ENCODE peak calls at places on chromosomes 13 and 19, in seven cellular contexts. One of them, this sample, is unnamed.

GRCh38 chr19:15248648-15249559 is 16.7 kb upstream of the EPHX3 start:
- DNase-seq in upper lobe of left lung: peak; percentile 90
- DNase-seq in K562: no peak
- DNase-seq in naive thymus-derived CD4-positive, alpha-beta T cell: no peak
- DNase-seq in tibial artery: peak; percentile 94
- DNase-seq in psoas muscle: peak; percentile 94
- DNase-seq in upper lobe of right lung: no peak
- DNase-seq in this sample: peak; percentile 64

GRCh38 chr19:46065486-46065885 is 24.7 kb upstream of the IGFL4 start:
- DNase-seq in upper lobe of left lung: no peak
- DNase-seq in K562: no peak
- DNase-seq in naive thymus-derived CD4-positive, alpha-beta T cell: no peak
- DNase-seq in tibial artery: no peak
- DNase-seq in psoas muscle: no peak
- DNase-seq in upper lobe of right lung: no peak
- DNase-seq in this sample: no peak

GRCh38 chr19:47229674-47230121 is 1.3 kb downstream of the BBC3 start:
- DNase-seq in upper lobe of left lung: no peak
- DNase-seq in K562: peak; percentile 47
- DNase-seq in naive thymus-derived CD4-positive, alpha-beta T cell: peak; percentile 39
- DNase-seq in tibial artery: no peak
- DNase-seq in psoas muscle: no peak
- DNase-seq in upper lobe of right lung: no peak
- DNase-seq in this sample: no peak

GRCh38 chr13:35165205-35165604 is 223.1 kb downstream of the NBEA start:
- DNase-seq in upper lobe of left lung: no peak
- DNase-seq in K562: no peak
- DNase-seq in naive thymus-derived CD4-positive, alpha-beta T cell: no peak
- DNase-seq in tibial artery: no peak
- DNase-seq in psoas muscle: no peak
- DNase-seq in upper lobe of right lung: no peak
- DNase-seq in this sample: no peak

GRCh38 chr13:77896536-77896935 is 22.1 kb downstream of the EDNRB start:
- DNase-seq in upper lobe of left lung: no peak
- DNase-seq in K562: no peak
- DNase-seq in naive thymus-derived CD4-positive, alpha-beta T cell: no peak
- DNase-seq in tibial artery: no peak
- DNase-seq in psoas muscle: no peak
- DNase-seq in upper lobe of right lung: no peak
- DNase-seq in this sample: no peak

GRCh38 chr13:109989686-109990085 is 203.3 kb upstream of the IRS2 start:
- DNase-seq in upper lobe of left lung: no peak
- DNase-seq in K562: no peak
- DNase-seq in naive thymus-derived CD4-positive, alpha-beta T cell: no peak
- DNase-seq in tibial artery: no peak
- DNase-seq in psoas muscle: no peak
- DNase-seq in upper lobe of right lung: no peak
- DNase-seq in this sample: no peak

GRCh38 chr19:45424191-45425058 is 708 bp upstream of the ERCC1 start:
- DNase-seq in upper lobe of left lung: peak; percentile 68
- DNase-seq in K562: peak; percentile 89
- DNase-seq in naive thymus-derived CD4-positive, alpha-beta T cell: peak; percentile 60
- DNase-seq in tibial artery: peak; percentile 73
- DNase-seq in psoas muscle: peak; percentile 86
- DNase-seq in upper lobe of right lung: peak; percentile 82
- DNase-seq in this sample: peak; percentile 73

GRCh38 chr13:75415720-75416119 is 66.2 kb downstream of the TBC1D4 start:
- DNase-seq in upper lobe of left lung: no peak
- DNase-seq in K562: no peak
- DNase-seq in naive thymus-derived CD4-positive, alpha-beta T cell: no peak
- DNase-seq in tibial artery: no peak
- DNase-seq in psoas muscle: no peak
- DNase-seq in upper lobe of right lung: no peak
- DNase-seq in this sample: no peak

GRCh38 chr13:89465366-89465765 is 1794.2 kb downstream of the SLITRK5 start:
- DNase-seq in upper lobe of left lung: no peak
- DNase-seq in K562: no peak
- DNase-seq in naive thymus-derived CD4-positive, alpha-beta T cell: no peak
- DNase-seq in tibial artery: no peak
- DNase-seq in psoas muscle: no peak
- DNase-seq in upper lobe of right lung: no peak
- DNase-seq in this sample: no peak

GRCh38 chr13:85616275-85616674 is 182.9 kb downstream of the SLITRK6 start:
- DNase-seq in upper lobe of left lung: no peak
- DNase-seq in K562: no peak
- DNase-seq in naive thymus-derived CD4-positive, alpha-beta T cell: no peak
- DNase-seq in tibial artery: no peak
- DNase-seq in psoas muscle: no peak
- DNase-seq in upper lobe of right lung: no peak
- DNase-seq in this sample: no peak

GRCh38 chr19:2982983-2983350 is 5.6 kb downstream of the TLE6 start:
- DNase-seq in upper lobe of left lung: peak; percentile 79
- DNase-seq in K562: no peak
- DNase-seq in naive thymus-derived CD4-positive, alpha-beta T cell: no peak
- DNase-seq in tibial artery: peak; percentile 96
- DNase-seq in psoas muscle: peak; percentile 92
- DNase-seq in upper lobe of right lung: peak; percentile 88
- DNase-seq in this sample: peak; percentile 79

GRCh38 chr19:41911889-41912731 is 16.1 kb downstream of the ERFL start:
- DNase-seq in upper lobe of left lung: no peak
- DNase-seq in K562: no peak
- DNase-seq in naive thymus-derived CD4-positive, alpha-beta T cell: no peak
- DNase-seq in tibial artery: no peak
- DNase-seq in psoas muscle: no peak
- DNase-seq in upper lobe of right lung: no peak
- DNase-seq in this sample: no peak

GRCh38 chr13:65966991-65967451 is 1263.1 kb downstream of the PCDH9 start:
- DNase-seq in upper lobe of left lung: no peak
- DNase-seq in K562: peak; percentile 9
- DNase-seq in naive thymus-derived CD4-positive, alpha-beta T cell: no peak
- DNase-seq in tibial artery: no peak
- DNase-seq in psoas muscle: no peak
- DNase-seq in upper lobe of right lung: no peak
- DNase-seq in this sample: no peak

GRCh38 chr19:18346091-18346490 is 5.7 kb downstream of the PGPEP1 start:
- DNase-seq in upper lobe of left lung: no peak
- DNase-seq in K562: no peak
- DNase-seq in naive thymus-derived CD4-positive, alpha-beta T cell: no peak
- DNase-seq in tibial artery: no peak
- DNase-seq in psoas muscle: no peak
- DNase-seq in upper lobe of right lung: no peak
- DNase-seq in this sample: no peak

GRCh38 chr19:41871573-41872383 is 5.3 kb upstream of the CD79A start:
- DNase-seq in upper lobe of left lung: no peak
- DNase-seq in K562: peak; percentile 38
- DNase-seq in naive thymus-derived CD4-positive, alpha-beta T cell: peak; percentile 77
- DNase-seq in tibial artery: no peak
- DNase-seq in psoas muscle: peak; percentile 46
- DNase-seq in upper lobe of right lung: no peak
- DNase-seq in this sample: peak; percentile 62

GRCh38 chr19:48218964-48219363 is 36.7 kb downstream of the CARD8 start:
- DNase-seq in upper lobe of left lung: no peak
- DNase-seq in K562: no peak
- DNase-seq in naive thymus-derived CD4-positive, alpha-beta T cell: no peak
- DNase-seq in tibial artery: no peak
- DNase-seq in psoas muscle: no peak
- DNase-seq in upper lobe of right lung: no peak
- DNase-seq in this sample: no peak

GRCh38 chr19:57587529-57587928 is 3.6 kb downstream of the ZIK1 start:
- DNase-seq in upper lobe of left lung: no peak
- DNase-seq in K562: no peak
- DNase-seq in naive thymus-derived CD4-positive, alpha-beta T cell: no peak
- DNase-seq in tibial artery: no peak
- DNase-seq in psoas muscle: no peak
- DNase-seq in upper lobe of right lung: no peak
- DNase-seq in this sample: no peak

GRCh38 chr13:99018418-99019180 is 40.7 kb upstream of the DOCK9 start:
- DNase-seq in upper lobe of left lung: no peak
- DNase-seq in K562: no peak
- DNase-seq in naive thymus-derived CD4-positive, alpha-beta T cell: no peak
- DNase-seq in tibial artery: no peak
- DNase-seq in psoas muscle: no peak
- DNase-seq in upper lobe of right lung: no peak
- DNase-seq in this sample: no peak

GRCh38 chr13:65499251-65499650 is 1730.9 kb downstream of the PCDH9 start:
- DNase-seq in upper lobe of left lung: no peak
- DNase-seq in K562: no peak
- DNase-seq in naive thymus-derived CD4-positive, alpha-beta T cell: no peak
- DNase-seq in tibial artery: no peak
- DNase-seq in psoas muscle: no peak
- DNase-seq in upper lobe of right lung: no peak
- DNase-seq in this sample: no peak

GRCh38 chr19:47102561-47103135 is 10.9 kb downstream of the ZC3H4 start:
- DNase-seq in upper lobe of left lung: no peak
- DNase-seq in K562: no peak
- DNase-seq in naive thymus-derived CD4-positive, alpha-beta T cell: no peak
- DNase-seq in tibial artery: no peak
- DNase-seq in psoas muscle: no peak
- DNase-seq in upper lobe of right lung: no peak
- DNase-seq in this sample: no peak

GRCh38 chr19:1312732-1313694 is 27.3 kb downstream of the EFNA2 start:
- DNase-seq in upper lobe of left lung: peak; percentile 70
- DNase-seq in K562: no peak
- DNase-seq in naive thymus-derived CD4-positive, alpha-beta T cell: no peak
- DNase-seq in tibial artery: no peak
- DNase-seq in psoas muscle: no peak
- DNase-seq in upper lobe of right lung: no peak
- DNase-seq in this sample: no peak

GRCh38 chr19:17606786-17607185 is 51.3 kb downstream of the COLGALT1 start:
- DNase-seq in upper lobe of left lung: no peak
- DNase-seq in K562: peak; percentile 41
- DNase-seq in naive thymus-derived CD4-positive, alpha-beta T cell: no peak
- DNase-seq in tibial artery: no peak
- DNase-seq in psoas muscle: no peak
- DNase-seq in upper lobe of right lung: no peak
- DNase-seq in this sample: no peak

GRCh38 chr13:62721893-62722292 is 1306.2 kb upstream of the PCDH20 start:
- DNase-seq in upper lobe of left lung: no peak
- DNase-seq in K562: no peak
- DNase-seq in naive thymus-derived CD4-positive, alpha-beta T cell: no peak
- DNase-seq in tibial artery: no peak
- DNase-seq in psoas muscle: no peak
- DNase-seq in upper lobe of right lung: no peak
- DNase-seq in this sample: no peak

GRCh38 chr13:76829572-76830327 is 56.5 kb downstream of the KCTD12 start:
- DNase-seq in upper lobe of left lung: peak; percentile 20
- DNase-seq in K562: no peak
- DNase-seq in naive thymus-derived CD4-positive, alpha-beta T cell: no peak
- DNase-seq in tibial artery: no peak
- DNase-seq in psoas muscle: no peak
- DNase-seq in upper lobe of right lung: no peak
- DNase-seq in this sample: no peak

GRCh38 chr13:76225815-76226489 is 589.8 kb downstream of the LMO7 start:
- DNase-seq in upper lobe of left lung: no peak
- DNase-seq in K562: no peak
- DNase-seq in naive thymus-derived CD4-positive, alpha-beta T cell: no peak
- DNase-seq in tibial artery: no peak
- DNase-seq in psoas muscle: peak; percentile 79
- DNase-seq in upper lobe of right lung: no peak
- DNase-seq in this sample: no peak

GRCh38 chr13:112896736-112897602 is 72.0 kb upstream of the MCF2L start:
- DNase-seq in upper lobe of left lung: peak; percentile 46
- DNase-seq in K562: no peak
- DNase-seq in naive thymus-derived CD4-positive, alpha-beta T cell: no peak
- DNase-seq in tibial artery: no peak
- DNase-seq in psoas muscle: peak; percentile 42
- DNase-seq in upper lobe of right lung: no peak
- DNase-seq in this sample: peak; percentile 35
- H3K4me1 ChIP-seq in upper lobe of left lung: peaks cover 33% of the 10 kb centered on the region
- H3K4me1 ChIP-seq in K562: peaks cover 28% of the 10 kb centered on the region
- H3K4me1 ChIP-seq in naive thymus-derived CD4-positive, alpha-beta T cell: no peaks in the 10 kb centered on the region
- H3K4me1 ChIP-seq in tibial artery: peaks cover 24% of the 10 kb centered on the region
- H3K4me1 ChIP-seq in psoas muscle: peaks cover 7% of the 10 kb centered on the region
- H3K4me1 ChIP-seq in upper lobe of right lung: peaks cover 24% of the 10 kb centered on the region
- H3K4me1 ChIP-seq in this sample: peaks cover 28% of the 10 kb centered on the region

GRCh38 chr19:6766357-6767080 is 716 bp downstream of the SH2D3A start:
- DNase-seq in upper lobe of left lung: no peak
- DNase-seq in K562: peak; percentile 54
- DNase-seq in naive thymus-derived CD4-positive, alpha-beta T cell: no peak
- DNase-seq in tibial artery: no peak
- DNase-seq in psoas muscle: no peak
- DNase-seq in upper lobe of right lung: no peak
- DNase-seq in this sample: peak; percentile 26

GRCh38 chr19:6767081-6767356 is 216 bp downstream of the SH2D3A start:
- DNase-seq in upper lobe of left lung: no peak
- DNase-seq in K562: peak; percentile 55
- DNase-seq in naive thymus-derived CD4-positive, alpha-beta T cell: no peak
- DNase-seq in tibial artery: no peak
- DNase-seq in psoas muscle: no peak
- DNase-seq in upper lobe of right lung: no peak
- DNase-seq in this sample: no peak

GRCh38 chr19:6767357-6768235 is at the start of gene SH2D3A:
- DNase-seq in upper lobe of left lung: peak; percentile 97
- DNase-seq in K562: peak; percentile 95
- DNase-seq in naive thymus-derived CD4-positive, alpha-beta T cell: peak; percentile 91
- DNase-seq in tibial artery: no peak
- DNase-seq in psoas muscle: peak; percentile 74
- DNase-seq in upper lobe of right lung: peak; percentile 96
- DNase-seq in this sample: peak; percentile 93

GRCh38 chr19:6768236-6768785 is 1.1 kb upstream of the SH2D3A start:
- DNase-seq in upper lobe of left lung: no peak
- DNase-seq in K562: no peak
- DNase-seq in naive thymus-derived CD4-positive, alpha-beta T cell: no peak
- DNase-seq in tibial artery: no peak
- DNase-seq in psoas muscle: no peak
- DNase-seq in upper lobe of right lung: no peak
- DNase-seq in this sample: no peak

GRCh38 chr19:6769006-6769637 is 1.9 kb upstream of the SH2D3A start:
- DNase-seq in upper lobe of left lung: no peak
- DNase-seq in K562: peak; percentile 61
- DNase-seq in naive thymus-derived CD4-positive, alpha-beta T cell: no peak
- DNase-seq in tibial artery: no peak
- DNase-seq in psoas muscle: no peak
- DNase-seq in upper lobe of right lung: no peak
- DNase-seq in this sample: no peak
- H3K4me1 ChIP-seq in upper lobe of left lung: peaks cover 23% of the 10 kb centered on the region
- H3K4me1 ChIP-seq in K562: peaks cover 39% of the 10 kb centered on the region
- H3K4me1 ChIP-seq in naive thymus-derived CD4-positive, alpha-beta T cell: peaks cover 23% of the 10 kb centered on the region
- H3K4me1 ChIP-seq in tibial artery: peaks cover 23% of the 10 kb centered on the region
- H3K4me1 ChIP-seq in psoas muscle: peaks cover 5% of the 10 kb centered on the region
- H3K4me1 ChIP-seq in upper lobe of right lung: peaks cover 17% of the 10 kb centered on the region
- H3K4me1 ChIP-seq in this sample: peaks cover 31% of the 10 kb centered on the region

GRCh38 chr13:58620171-58620570 is 988.6 kb downstream of the PCDH17 start:
- DNase-seq in upper lobe of left lung: no peak
- DNase-seq in K562: no peak
- DNase-seq in naive thymus-derived CD4-positive, alpha-beta T cell: no peak
- DNase-seq in tibial artery: no peak
- DNase-seq in psoas muscle: no peak
- DNase-seq in upper lobe of right lung: no peak
- DNase-seq in this sample: no peak
- H3K4me1 ChIP-seq in upper lobe of left lung: no peaks in the 10 kb centered on the region
- H3K4me1 ChIP-seq in K562: no peaks in the 10 kb centered on the region
- H3K4me1 ChIP-seq in naive thymus-derived CD4-positive, alpha-beta T cell: no peaks in the 10 kb centered on the region
- H3K4me1 ChIP-seq in tibial artery: no peaks in the 10 kb centered on the region
- H3K4me1 ChIP-seq in psoas muscle: no peaks in the 10 kb centered on the region
- H3K4me1 ChIP-seq in upper lobe of right lung: no peaks in the 10 kb centered on the region
- H3K4me1 ChIP-seq in this sample: no peaks in the 10 kb centered on the region

DNA sequence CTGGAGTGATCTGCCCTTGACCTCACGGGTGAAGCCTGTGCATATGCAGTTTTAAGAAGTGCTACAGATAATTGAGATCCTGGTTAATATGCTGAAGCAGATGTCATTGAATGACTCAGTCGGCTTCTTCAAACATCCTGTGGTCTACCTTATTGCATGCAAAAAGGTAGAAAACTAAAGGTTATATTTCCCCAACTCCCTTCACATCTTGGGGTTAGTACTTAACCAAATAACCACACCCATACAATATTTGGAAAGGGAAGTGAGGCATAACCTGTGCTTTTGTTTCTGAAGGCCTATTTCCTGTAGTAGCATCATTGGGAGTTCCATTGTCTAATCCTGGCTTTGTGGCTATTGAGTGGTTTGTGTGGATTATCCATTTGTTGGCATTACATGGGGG is 58.3 kb downstream of the RAP2A start:
- DNase-seq in upper lobe of left lung: no peak
- DNase-seq in K562: no peak
- DNase-seq in naive thymus-derived CD4-positive, alpha-beta T cell: no peak
- DNase-seq in tibial artery: no peak
- DNase-seq in psoas muscle: no peak
- DNase-seq in upper lobe of right lung: no peak
- DNase-seq in this sample: no peak
- H3K4me1 ChIP-seq in upper lobe of left lung: no peaks in the 10 kb centered on the region
- H3K4me1 ChIP-seq in K562: no peaks in the 10 kb centered on the region
- H3K4me1 ChIP-seq in naive thymus-derived CD4-positive, alpha-beta T cell: no peaks in the 10 kb centered on the region
- H3K4me1 ChIP-seq in tibial artery: no peaks in the 10 kb centered on the region
- H3K4me1 ChIP-seq in psoas muscle: no peaks in the 10 kb centered on the region
- H3K4me1 ChIP-seq in upper lobe of right lung: no peaks in the 10 kb centered on the region
- H3K4me1 ChIP-seq in this sample: no peaks in the 10 kb centered on the region